ENCODE peak calls at places on chromosomes 4 and X, in ten cellular contexts. One of them, this sample, is unnamed.

GRCh38 chrX:123424546-123424945 is 240.5 kb downstream of the GRIA3 start:
- DNase-seq in GM23338: no peak
- DNase-seq in smooth muscle cell of the brain vasculature: no peak
- DNase-seq in NAMALWA: no peak
- DNase-seq in neural crest cell: no peak
- DNase-seq in choroid plexus epithelial cell: peak; percentile 60
- DNase-seq in stimulated activated CD8-positive, alpha-beta memory T cell treated with anti-CD3 and anti-CD28 coated beads, Interleukin-12 subunit alpha, Interleukin-12 subunit beta, amount 100 ng/mL, for 4 hours: no peak
- DNase-seq in AG04449: no peak
- DNase-seq in amygdala: no peak
- DNase-seq in brain microvascular endothelial cell: peak; percentile 43
- DNase-seq in this sample: no peak

GRCh38 chrX:103538728-103539127 is 19.4 kb upstream of the RAB40A start:
- DNase-seq in GM23338: no peak
- DNase-seq in smooth muscle cell of the brain vasculature: no peak
- DNase-seq in NAMALWA: no peak
- DNase-seq in neural crest cell: no peak
- DNase-seq in choroid plexus epithelial cell: peak; percentile 71
- DNase-seq in stimulated activated CD8-positive, alpha-beta memory T cell treated with anti-CD3 and anti-CD28 coated beads, Interleukin-12 subunit alpha, Interleukin-12 subunit beta, amount 100 ng/mL, for 4 hours: no peak
- DNase-seq in AG04449: no peak
- DNase-seq in amygdala: no peak
- DNase-seq in brain microvascular endothelial cell: no peak
- DNase-seq in this sample: no peak

GRCh38 chr4:118742050-118742449 is 56.9 kb downstream of the METTL14 start:
- DNase-seq in GM23338: no peak
- DNase-seq in smooth muscle cell of the brain vasculature: no peak
- DNase-seq in NAMALWA: no peak
- DNase-seq in neural crest cell: no peak
- DNase-seq in choroid plexus epithelial cell: peak; percentile 61
- DNase-seq in stimulated activated CD8-positive, alpha-beta memory T cell treated with anti-CD3 and anti-CD28 coated beads, Interleukin-12 subunit alpha, Interleukin-12 subunit beta, amount 100 ng/mL, for 4 hours: no peak
- DNase-seq in AG04449: no peak
- DNase-seq in amygdala: no peak
- DNase-seq in brain microvascular endothelial cell: no peak
- DNase-seq in this sample: no peak

GRCh38 chrX:349196-349595 is 30.6 kb upstream of the GTPBP6 start:
- DNase-seq in GM23338: no peak
- DNase-seq in smooth muscle cell of the brain vasculature: no peak
- DNase-seq in NAMALWA: no peak
- DNase-seq in neural crest cell: no peak
- DNase-seq in choroid plexus epithelial cell: no peak
- DNase-seq in stimulated activated CD8-positive, alpha-beta memory T cell treated with anti-CD3 and anti-CD28 coated beads, Interleukin-12 subunit alpha, Interleukin-12 subunit beta, amount 100 ng/mL, for 4 hours: no peak
- DNase-seq in AG04449: no peak
- DNase-seq in amygdala: peak; percentile 42
- DNase-seq in brain microvascular endothelial cell: no peak
- DNase-seq in this sample: peak; percentile 16

GRCh38 chr4:14700544-14700943 is 301.7 kb upstream of the CPEB2 start:
- DNase-seq in GM23338: no peak
- DNase-seq in smooth muscle cell of the brain vasculature: no peak
- DNase-seq in NAMALWA: no peak
- DNase-seq in neural crest cell: no peak
- DNase-seq in choroid plexus epithelial cell: no peak
- DNase-seq in stimulated activated CD8-positive, alpha-beta memory T cell treated with anti-CD3 and anti-CD28 coated beads, Interleukin-12 subunit alpha, Interleukin-12 subunit beta, amount 100 ng/mL, for 4 hours: no peak
- DNase-seq in AG04449: no peak
- DNase-seq in amygdala: no peak
- DNase-seq in brain microvascular endothelial cell: no peak
- DNase-seq in this sample: no peak

GRCh38 chrX:13721371-13721770 is 13.0 kb downstream of the TRAPPC2 start:
- DNase-seq in GM23338: no peak
- DNase-seq in smooth muscle cell of the brain vasculature: no peak
- DNase-seq in NAMALWA: no peak
- DNase-seq in neural crest cell: no peak
- DNase-seq in choroid plexus epithelial cell: no peak
- DNase-seq in stimulated activated CD8-positive, alpha-beta memory T cell treated with anti-CD3 and anti-CD28 coated beads, Interleukin-12 subunit alpha, Interleukin-12 subunit beta, amount 100 ng/mL, for 4 hours: no peak
- DNase-seq in AG04449: no peak
- DNase-seq in amygdala: no peak
- DNase-seq in brain microvascular endothelial cell: no peak
- DNase-seq in this sample: no peak

GRCh38 chr4:13599159-13599558 is 28.4 kb downstream of the BOD1L1 start:
- DNase-seq in GM23338: peak; percentile 77
- DNase-seq in smooth muscle cell of the brain vasculature: no peak
- DNase-seq in NAMALWA: no peak
- DNase-seq in neural crest cell: no peak
- DNase-seq in choroid plexus epithelial cell: peak; percentile 16
- DNase-seq in stimulated activated CD8-positive, alpha-beta memory T cell treated with anti-CD3 and anti-CD28 coated beads, Interleukin-12 subunit alpha, Interleukin-12 subunit beta, amount 100 ng/mL, for 4 hours: no peak
- DNase-seq in AG04449: no peak
- DNase-seq in amygdala: no peak
- DNase-seq in brain microvascular endothelial cell: no peak
- DNase-seq in this sample: no peak

GRCh38 chr4:151887151-151887815 is 126.5 kb upstream of the GATB start:
- DNase-seq in GM23338: no peak
- DNase-seq in smooth muscle cell of the brain vasculature: no peak
- DNase-seq in NAMALWA: peak; percentile 6
- DNase-seq in neural crest cell: no peak
- DNase-seq in choroid plexus epithelial cell: peak; percentile 47
- DNase-seq in stimulated activated CD8-positive, alpha-beta memory T cell treated with anti-CD3 and anti-CD28 coated beads, Interleukin-12 subunit alpha, Interleukin-12 subunit beta, amount 100 ng/mL, for 4 hours: no peak
- DNase-seq in AG04449: no peak
- DNase-seq in amygdala: no peak
- DNase-seq in brain microvascular endothelial cell: peak; percentile 61
- DNase-seq in this sample: no peak

GRCh38 chrX:136209016-136209738 is 42.0 kb downstream of the MAP7D3 start:
- DNase-seq in GM23338: peak; percentile 57
- DNase-seq in smooth muscle cell of the brain vasculature: no peak
- DNase-seq in NAMALWA: peak; percentile 37
- DNase-seq in neural crest cell: peak; percentile 8
- DNase-seq in choroid plexus epithelial cell: peak; percentile 73
- DNase-seq in stimulated activated CD8-positive, alpha-beta memory T cell treated with anti-CD3 and anti-CD28 coated beads, Interleukin-12 subunit alpha, Interleukin-12 subunit beta, amount 100 ng/mL, for 4 hours: no peak
- DNase-seq in AG04449: no peak
- DNase-seq in amygdala: no peak
- DNase-seq in brain microvascular endothelial cell: peak; percentile 33
- DNase-seq in this sample: no peak

GRCh38 chrX:108426262-108426661 is 12.0 kb downstream of the COL4A6 start:
- DNase-seq in GM23338: peak; percentile 35
- DNase-seq in smooth muscle cell of the brain vasculature: no peak
- DNase-seq in NAMALWA: no peak
- DNase-seq in neural crest cell: no peak
- DNase-seq in choroid plexus epithelial cell: no peak
- DNase-seq in stimulated activated CD8-positive, alpha-beta memory T cell treated with anti-CD3 and anti-CD28 coated beads, Interleukin-12 subunit alpha, Interleukin-12 subunit beta, amount 100 ng/mL, for 4 hours: no peak
- DNase-seq in AG04449: no peak
- DNase-seq in amygdala: no peak
- DNase-seq in brain microvascular endothelial cell: no peak
- DNase-seq in this sample: no peak

GRCh38 chr4:99315839-99316238 is 5.4 kb downstream of the ADH1B start:
- DNase-seq in GM23338: peak; percentile 8
- DNase-seq in smooth muscle cell of the brain vasculature: no peak
- DNase-seq in NAMALWA: no peak
- DNase-seq in neural crest cell: no peak
- DNase-seq in choroid plexus epithelial cell: no peak
- DNase-seq in stimulated activated CD8-positive, alpha-beta memory T cell treated with anti-CD3 and anti-CD28 coated beads, Interleukin-12 subunit alpha, Interleukin-12 subunit beta, amount 100 ng/mL, for 4 hours: no peak
- DNase-seq in AG04449: no peak
- DNase-seq in amygdala: no peak
- DNase-seq in brain microvascular endothelial cell: no peak
- DNase-seq in this sample: no peak

GRCh38 chr4:97150966-97151365 is 992.3 kb downstream of the STPG2 start:
- DNase-seq in GM23338: no peak
- DNase-seq in smooth muscle cell of the brain vasculature: no peak
- DNase-seq in NAMALWA: no peak
- DNase-seq in neural crest cell: no peak
- DNase-seq in choroid plexus epithelial cell: no peak
- DNase-seq in stimulated activated CD8-positive, alpha-beta memory T cell treated with anti-CD3 and anti-CD28 coated beads, Interleukin-12 subunit alpha, Interleukin-12 subunit beta, amount 100 ng/mL, for 4 hours: no peak
- DNase-seq in AG04449: no peak
- DNase-seq in amygdala: no peak
- DNase-seq in brain microvascular endothelial cell: no peak
- DNase-seq in this sample: no peak

GRCh38 chr4:98950925-98951324 is 22.0 kb upstream of the EIF4E start:
- DNase-seq in GM23338: no peak
- DNase-seq in smooth muscle cell of the brain vasculature: no peak
- DNase-seq in NAMALWA: no peak
- DNase-seq in neural crest cell: no peak
- DNase-seq in choroid plexus epithelial cell: no peak
- DNase-seq in stimulated activated CD8-positive, alpha-beta memory T cell treated with anti-CD3 and anti-CD28 coated beads, Interleukin-12 subunit alpha, Interleukin-12 subunit beta, amount 100 ng/mL, for 4 hours: no peak
- DNase-seq in AG04449: no peak
- DNase-seq in amygdala: no peak
- DNase-seq in brain microvascular endothelial cell: no peak
- DNase-seq in this sample: no peak

GRCh38 chr4:159278399-159278798 is 175.5 kb downstream of the RAPGEF2 start:
- DNase-seq in GM23338: no peak
- DNase-seq in smooth muscle cell of the brain vasculature: no peak
- DNase-seq in NAMALWA: no peak
- DNase-seq in neural crest cell: no peak
- DNase-seq in choroid plexus epithelial cell: peak; percentile 83
- DNase-seq in stimulated activated CD8-positive, alpha-beta memory T cell treated with anti-CD3 and anti-CD28 coated beads, Interleukin-12 subunit alpha, Interleukin-12 subunit beta, amount 100 ng/mL, for 4 hours: no peak
- DNase-seq in AG04449: no peak
- DNase-seq in amygdala: no peak
- DNase-seq in brain microvascular endothelial cell: no peak
- DNase-seq in this sample: no peak

GRCh38 chr4:88017516-88018302 is 10.3 kb downstream of the PKD2 start:
- DNase-seq in GM23338: no peak
- DNase-seq in smooth muscle cell of the brain vasculature: peak; percentile 52
- DNase-seq in NAMALWA: no peak
- DNase-seq in neural crest cell: no peak
- DNase-seq in choroid plexus epithelial cell: peak; percentile 98
- DNase-seq in stimulated activated CD8-positive, alpha-beta memory T cell treated with anti-CD3 and anti-CD28 coated beads, Interleukin-12 subunit alpha, Interleukin-12 subunit beta, amount 100 ng/mL, for 4 hours: no peak
- DNase-seq in AG04449: peak; percentile 88
- DNase-seq in amygdala: no peak
- DNase-seq in brain microvascular endothelial cell: peak; percentile 90
- DNase-seq in this sample: no peak

GRCh38 chr4:105092356-105092755 is 54.3 kb upstream of the TET2 start:
- DNase-seq in GM23338: no peak
- DNase-seq in smooth muscle cell of the brain vasculature: no peak
- DNase-seq in NAMALWA: no peak
- DNase-seq in neural crest cell: no peak
- DNase-seq in choroid plexus epithelial cell: peak; percentile 33
- DNase-seq in stimulated activated CD8-positive, alpha-beta memory T cell treated with anti-CD3 and anti-CD28 coated beads, Interleukin-12 subunit alpha, Interleukin-12 subunit beta, amount 100 ng/mL, for 4 hours: no peak
- DNase-seq in AG04449: peak; percentile 47
- DNase-seq in amygdala: no peak
- DNase-seq in brain microvascular endothelial cell: peak; percentile 6
- DNase-seq in this sample: no peak

GRCh38 chrX:13128104-13128503 is 83.7 kb upstream of the FAM9C start:
- DNase-seq in GM23338: no peak
- DNase-seq in smooth muscle cell of the brain vasculature: no peak
- DNase-seq in NAMALWA: no peak
- DNase-seq in neural crest cell: no peak
- DNase-seq in choroid plexus epithelial cell: peak; percentile 55
- DNase-seq in stimulated activated CD8-positive, alpha-beta memory T cell treated with anti-CD3 and anti-CD28 coated beads, Interleukin-12 subunit alpha, Interleukin-12 subunit beta, amount 100 ng/mL, for 4 hours: no peak
- DNase-seq in AG04449: no peak
- DNase-seq in amygdala: no peak
- DNase-seq in brain microvascular endothelial cell: no peak
- DNase-seq in this sample: no peak

GRCh38 chr4:138734746-138735145 is 280.8 kb upstream of the NOCT start:
- DNase-seq in GM23338: no peak
- DNase-seq in smooth muscle cell of the brain vasculature: peak; percentile 17
- DNase-seq in NAMALWA: no peak
- DNase-seq in neural crest cell: no peak
- DNase-seq in choroid plexus epithelial cell: peak; percentile 79
- DNase-seq in stimulated activated CD8-positive, alpha-beta memory T cell treated with anti-CD3 and anti-CD28 coated beads, Interleukin-12 subunit alpha, Interleukin-12 subunit beta, amount 100 ng/mL, for 4 hours: no peak
- DNase-seq in AG04449: no peak
- DNase-seq in amygdala: no peak
- DNase-seq in brain microvascular endothelial cell: peak; percentile 57
- DNase-seq in this sample: no peak

GRCh38 chr4:153522800-153523089 is 56.6 kb downstream of the TMEM131L start:
- DNase-seq in GM23338: no peak
- DNase-seq in smooth muscle cell of the brain vasculature: no peak
- DNase-seq in NAMALWA: no peak
- DNase-seq in neural crest cell: no peak
- DNase-seq in choroid plexus epithelial cell: no peak
- DNase-seq in stimulated activated CD8-positive, alpha-beta memory T cell treated with anti-CD3 and anti-CD28 coated beads, Interleukin-12 subunit alpha, Interleukin-12 subunit beta, amount 100 ng/mL, for 4 hours: peak; percentile 25
- DNase-seq in AG04449: no peak
- DNase-seq in amygdala: no peak
- DNase-seq in brain microvascular endothelial cell: no peak
- DNase-seq in this sample: no peak

GRCh38 chr4:142845293-142846070 is 619 bp downstream of the INPP4B start:
- DNase-seq in GM23338: peak; percentile 63
- DNase-seq in smooth muscle cell of the brain vasculature: no peak
- DNase-seq in NAMALWA: no peak
- DNase-seq in neural crest cell: no peak
- DNase-seq in choroid plexus epithelial cell: no peak
- DNase-seq in stimulated activated CD8-positive, alpha-beta memory T cell treated with anti-CD3 and anti-CD28 coated beads, Interleukin-12 subunit alpha, Interleukin-12 subunit beta, amount 100 ng/mL, for 4 hours: no peak
- DNase-seq in AG04449: no peak
- DNase-seq in amygdala: no peak
- DNase-seq in brain microvascular endothelial cell: no peak
- DNase-seq in this sample: peak; percentile 47

GRCh38 chrX:102672876-102673275 is 21.6 kb downstream of the GPRASP1 start:
- DNase-seq in GM23338: no peak
- DNase-seq in smooth muscle cell of the brain vasculature: no peak
- DNase-seq in NAMALWA: no peak
- DNase-seq in neural crest cell: no peak
- DNase-seq in choroid plexus epithelial cell: no peak
- DNase-seq in stimulated activated CD8-positive, alpha-beta memory T cell treated with anti-CD3 and anti-CD28 coated beads, Interleukin-12 subunit alpha, Interleukin-12 subunit beta, amount 100 ng/mL, for 4 hours: no peak
- DNase-seq in AG04449: no peak
- DNase-seq in amygdala: no peak
- DNase-seq in brain microvascular endothelial cell: peak; percentile 10
- DNase-seq in this sample: no peak

GRCh38 chr4:182806259-182807252 is 110.6 kb downstream of the DCTD start:
- DNase-seq in GM23338: peak; percentile 94
- DNase-seq in smooth muscle cell of the brain vasculature: peak; percentile 23
- DNase-seq in NAMALWA: peak; percentile 63
- DNase-seq in neural crest cell: peak; percentile 95
- DNase-seq in choroid plexus epithelial cell: peak; percentile 74
- DNase-seq in stimulated activated CD8-positive, alpha-beta memory T cell treated with anti-CD3 and anti-CD28 coated beads, Interleukin-12 subunit alpha, Interleukin-12 subunit beta, amount 100 ng/mL, for 4 hours: peak; percentile 32
- DNase-seq in AG04449: no peak
- DNase-seq in amygdala: peak; percentile 37
- DNase-seq in brain microvascular endothelial cell: peak; percentile 65
- DNase-seq in this sample: peak; percentile 92

GRCh38 chrX:37553476-37553875 is 18.0 kb upstream of the LANCL3 start:
- DNase-seq in GM23338: no peak
- DNase-seq in smooth muscle cell of the brain vasculature: no peak
- DNase-seq in NAMALWA: no peak
- DNase-seq in neural crest cell: no peak
- DNase-seq in choroid plexus epithelial cell: no peak
- DNase-seq in stimulated activated CD8-positive, alpha-beta memory T cell treated with anti-CD3 and anti-CD28 coated beads, Interleukin-12 subunit alpha, Interleukin-12 subunit beta, amount 100 ng/mL, for 4 hours: no peak
- DNase-seq in AG04449: no peak
- DNase-seq in amygdala: no peak
- DNase-seq in brain microvascular endothelial cell: no peak
- DNase-seq in this sample: no peak

GRCh38 chr4:174559894-174560293 is 37.6 kb upstream of the HPGD start:
- DNase-seq in GM23338: peak; percentile 51
- DNase-seq in smooth muscle cell of the brain vasculature: no peak
- DNase-seq in NAMALWA: no peak
- DNase-seq in neural crest cell: no peak
- DNase-seq in choroid plexus epithelial cell: no peak
- DNase-seq in stimulated activated CD8-positive, alpha-beta memory T cell treated with anti-CD3 and anti-CD28 coated beads, Interleukin-12 subunit alpha, Interleukin-12 subunit beta, amount 100 ng/mL, for 4 hours: no peak
- DNase-seq in AG04449: no peak
- DNase-seq in amygdala: no peak
- DNase-seq in brain microvascular endothelial cell: no peak
- DNase-seq in this sample: no peak

GRCh38 chr4:40530961-40531635 is 98.6 kb downstream of the RBM47 start:
- DNase-seq in GM23338: no peak
- DNase-seq in smooth muscle cell of the brain vasculature: no peak
- DNase-seq in NAMALWA: no peak
- DNase-seq in neural crest cell: no peak
- DNase-seq in choroid plexus epithelial cell: no peak
- DNase-seq in stimulated activated CD8-positive, alpha-beta memory T cell treated with anti-CD3 and anti-CD28 coated beads, Interleukin-12 subunit alpha, Interleukin-12 subunit beta, amount 100 ng/mL, for 4 hours: no peak
- DNase-seq in AG04449: no peak
- DNase-seq in amygdala: no peak
- DNase-seq in brain microvascular endothelial cell: no peak
- DNase-seq in this sample: no peak

GRCh38 chr4:23930750-23931488 is 41.1 kb upstream of the PPARGC1A start:
- DNase-seq in GM23338: peak; percentile 17
- DNase-seq in smooth muscle cell of the brain vasculature: no peak
- DNase-seq in NAMALWA: no peak
- DNase-seq in neural crest cell: no peak
- DNase-seq in choroid plexus epithelial cell: peak; percentile 41
- DNase-seq in stimulated activated CD8-positive, alpha-beta memory T cell treated with anti-CD3 and anti-CD28 coated beads, Interleukin-12 subunit alpha, Interleukin-12 subunit beta, amount 100 ng/mL, for 4 hours: no peak
- DNase-seq in AG04449: no peak
- DNase-seq in amygdala: peak; percentile 20
- DNase-seq in brain microvascular endothelial cell: peak; percentile 64
- DNase-seq in this sample: no peak

GRCh38 chrX:17390325-17390992 is 15.5 kb downstream of the NHS start:
- DNase-seq in GM23338: no peak
- DNase-seq in smooth muscle cell of the brain vasculature: no peak
- DNase-seq in NAMALWA: no peak
- DNase-seq in neural crest cell: no peak
- DNase-seq in choroid plexus epithelial cell: peak; percentile 15
- DNase-seq in stimulated activated CD8-positive, alpha-beta memory T cell treated with anti-CD3 and anti-CD28 coated beads, Interleukin-12 subunit alpha, Interleukin-12 subunit beta, amount 100 ng/mL, for 4 hours: no peak
- DNase-seq in AG04449: no peak
- DNase-seq in amygdala: no peak
- DNase-seq in brain microvascular endothelial cell: no peak
- DNase-seq in this sample: no peak

GRCh38 chr4:100493756-100494155 is 24.1 kb downstream of the EMCN start:
- DNase-seq in GM23338: no peak
- DNase-seq in smooth muscle cell of the brain vasculature: peak; percentile 2
- DNase-seq in NAMALWA: no peak
- DNase-seq in neural crest cell: no peak
- DNase-seq in choroid plexus epithelial cell: peak; percentile 3
- DNase-seq in stimulated activated CD8-positive, alpha-beta memory T cell treated with anti-CD3 and anti-CD28 coated beads, Interleukin-12 subunit alpha, Interleukin-12 subunit beta, amount 100 ng/mL, for 4 hours: no peak
- DNase-seq in AG04449: no peak
- DNase-seq in amygdala: no peak
- DNase-seq in brain microvascular endothelial cell: no peak
- DNase-seq in this sample: no peak

This sample was measured in mesothelial cell of epicardium.